ENCODE peak calls at places on chromosomes 11 and 22, in four cellular contexts. Z is HepG2, R is K562, U is SK-N-SH. L is an unnamed sample.

GRCh38 chr22:32202539-32203180 is 2.2 kb downstream of the RFPL2 start:
- DNase-seq in Z (peak; percentile 68), R (peak; percentile 16), U (peak; percentile 78), L (peak; percentile 63)

GRCh38 chr22:50309601-50309991 is 2.1 kb upstream of the PLXNB2 start:
- DNase-seq in Z (no peak), R (no peak), U (no peak), L (no peak)

GRCh38 chr22:38467904-38468760 is at the start of gene KDELR3:
- DNase-seq in Z (no peak), R (peak; percentile 93), U (peak; percentile 80), L (peak; percentile 44)

GRCh38 chr11:62664405-62665074 is 470 bp downstream of the C11orf98 start:
- DNase-seq in Z (peak; percentile 64), R (peak; percentile 12), U (peak; percentile 73), L (peak; percentile 60)

GRCh38 chr11:102798012-102798746 is at the start of gene MMP1:
- DNase-seq in Z (no peak), R (no peak), U (no peak), L (no peak)

GRCh38 chr11:69306821-69307220 is 12.9 kb downstream of the MYEOV start:
- DNase-seq in Z (no peak), R (no peak), U (no peak), L (no peak)

GRCh38 chr22:23901600-23901999 is 7.4 kb downstream of the MIF start:
- DNase-seq in Z (no peak), R (no peak), U (no peak), L (no peak)

GRCh38 chr11:122733301-122733686 is 77.8 kb downstream of the UBASH3B start:
- DNase-seq in Z (no peak), R (no peak), U (no peak), L (no peak)

GRCh38 chr11:110196241-110196754 is 100.1 kb downstream of the RDX start:
- DNase-seq in Z (peak; percentile 25), R (no peak), U (no peak), L (no peak)
- TF ChIP-seq USF2 in Z (no peak), R (no peak), U (no peak), L (no peak)

GRCh38 chr11:12213920-12214319 is 103.5 kb downstream of the MICAL2 start:
- DNase-seq in Z (no peak), R (no peak), U (no peak), L (no peak)

GRCh38 chr11:12216542-12217422 is 106.4 kb downstream of the MICAL2 start:
- DNase-seq in Z (no peak), R (no peak), U (peak; percentile 72), L (no peak)

GRCh38 chr11:12214751-12215150 is 104.4 kb downstream of the MICAL2 start:
- DNase-seq in Z (no peak), R (no peak), U (no peak), L (no peak)

GRCh38 chr11:12216100-12216499 is 105.7 kb downstream of the MICAL2 start:
- DNase-seq in Z (no peak), R (no peak), U (no peak), L (no peak)

DNA sequence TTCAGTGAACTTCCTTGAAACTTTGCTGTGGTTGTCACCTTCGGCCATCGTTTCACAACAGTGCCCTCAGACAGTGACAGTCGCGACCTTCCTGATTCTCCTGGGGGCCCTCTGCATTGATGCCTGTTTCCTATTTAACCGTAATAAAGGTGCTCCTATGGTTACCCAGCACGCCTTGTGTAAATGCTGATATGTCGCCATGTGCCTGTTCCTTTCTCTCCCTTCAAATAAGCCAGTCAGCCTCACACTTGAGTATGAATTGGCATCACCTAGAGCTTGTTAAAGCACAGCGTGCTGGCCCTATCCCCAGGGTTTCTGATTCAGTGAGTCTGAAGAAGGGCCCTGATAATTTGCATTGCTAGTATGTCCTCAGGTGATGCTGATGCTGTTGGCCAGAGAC is 104.8 kb downstream of the MICAL2 start:
- DNase-seq in Z (no peak), R (no peak), U (no peak), L (no peak)
- TF ChIP-seq FOXJ3 in Z (no peak), R (no peak), U (no peak), L (no peak)

GRCh38 chr11:25037431-25037830 is 540.6 kb downstream of the LUZP2 start:
- DNase-seq in Z (no peak), R (no peak), U (no peak), L (no peak)
- TF ChIP-seq USF2 in Z (no peak), R (no peak), U (no peak), L (no peak)

DNA sequence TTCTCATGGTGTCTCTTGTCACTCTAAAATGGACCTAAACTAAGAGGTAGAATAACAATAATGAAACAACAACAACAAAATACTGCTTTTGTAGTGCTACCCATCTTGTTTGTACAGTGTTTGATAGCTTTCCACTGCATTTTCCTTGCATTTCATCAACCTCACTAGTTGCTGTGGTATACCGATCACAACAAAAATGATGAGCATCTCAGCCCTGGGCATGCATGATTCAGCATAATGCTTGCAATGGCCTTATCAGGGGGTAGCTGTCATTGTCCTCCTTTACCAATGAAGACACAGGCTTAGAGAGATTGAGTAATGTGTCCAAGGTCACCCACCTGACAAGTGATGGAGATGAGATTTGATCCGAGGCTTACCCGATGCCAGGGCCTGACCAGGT is 682.5 kb downstream of the NTM start:
- DNase-seq in Z (no peak), R (no peak), U (no peak), L (no peak)
- TF ChIP-seq FOXJ3 in Z (no peak), R (no peak), U (no peak), L (no peak)

DNA sequence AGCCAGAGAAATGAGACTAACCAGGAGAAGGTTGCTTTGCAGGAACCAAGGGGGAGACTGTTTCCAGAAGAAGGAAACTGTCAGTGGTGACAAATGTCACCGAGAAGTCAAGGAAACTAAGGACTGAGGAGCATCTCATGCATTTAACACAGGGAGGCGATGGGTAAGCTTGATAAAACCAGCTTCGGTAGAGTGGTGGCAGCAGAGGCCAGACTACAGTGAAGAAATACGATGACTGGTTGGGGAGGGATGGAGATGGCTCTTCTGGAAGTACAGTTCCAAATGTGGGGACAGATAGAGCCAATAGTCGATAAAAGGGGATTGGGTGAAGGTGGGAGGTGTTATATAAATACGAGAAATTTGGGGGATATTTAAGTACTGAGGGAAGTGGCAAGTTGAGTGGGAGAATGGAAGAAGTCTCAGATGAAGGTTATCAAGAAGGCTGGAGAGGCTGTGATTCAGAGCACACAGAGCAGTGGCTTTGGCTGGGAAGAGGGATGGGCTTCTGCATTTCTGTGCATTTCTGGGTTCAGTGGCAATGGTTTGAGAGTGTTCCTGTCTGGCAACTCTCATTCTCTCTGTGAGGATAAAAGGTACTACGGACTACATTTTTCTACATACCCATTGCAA is 29.2 kb downstream of the SC5D start:
- DNase-seq in Z (no peak), R (no peak), U (no peak), L (peak; percentile 46)
- TF ChIP-seq USF2 in Z (no peak), R (no peak), U (no peak), L (no peak)